ENCODE peak calls at places on chromosomes 5 and 9, in seven cellular contexts. F is mammary epithelial cell, Z is IMR-90, H is prostate gland, I is tibial artery, X is breast epithelium, J is transverse colon. M is an unnamed sample.

GRCh38 chr9:69379250-69379982 is 54.4 kb downstream of the ENTREP1 start:
- DNase-seq in F (peak; percentile 63), Z (peak; percentile 51), H (no peak), I (no peak), X (no peak), J (no peak), M (no peak)

GRCh38 chr5:27191786-27192505 is 153.6 kb upstream of the CDH9 start:
- DNase-seq in F (peak; percentile 31), Z (peak; percentile 10), H (no peak), I (no peak), X (no peak), J (no peak), M (peak; percentile 77)

GRCh38 chr5:13248236-13248635 is 696.3 kb downstream of the DNAH5 start:
- DNase-seq in F (peak; percentile 51), Z (no peak), H (no peak), I (no peak), X (no peak), J (no peak), M (no peak)

GRCh38 chr9:113958556-113958955 is 82.4 kb downstream of the ZNF618 start:
- DNase-seq in F (no peak), Z (no peak), H (no peak), I (no peak), X (no peak), J (no peak), M (peak; percentile 51)

GRCh38 chr5:6158974-6159863 is 219.1 kb downstream of the MED10 start:
- DNase-seq in F (peak; percentile 87), Z (peak; percentile 21), H (no peak), I (no peak), X (no peak), J (no peak), M (no peak)

GRCh38 chr9:133842174-133842573 is 104.0 kb upstream of the SARDH start:
- DNase-seq in F (no peak), Z (no peak), H (no peak), I (no peak), X (no peak), J (peak; percentile 81), M (no peak)

GRCh38 chr9:86978413-86978812 is 31.1 kb upstream of the GAS1 start:
- DNase-seq in F (no peak), Z (peak; percentile 65), H (no peak), I (no peak), X (no peak), J (no peak), M (no peak)

GRCh38 chr9:71719585-71719984 is 48.7 kb downstream of the CEMIP2 start:
- DNase-seq in F (peak; percentile 30), Z (peak; percentile 11), H (peak; percentile 21), I (no peak), X (no peak), J (no peak), M (no peak)

GRCh38 chr9:76917299-76917698 is 11.4 kb upstream of the PRUNE2 start:
- DNase-seq in F (no peak), Z (no peak), H (no peak), I (no peak), X (no peak), J (no peak), M (no peak)

GRCh38 chr5:107607656-107608368 is 62.9 kb downstream of the EFNA5 start:
- DNase-seq in F (no peak), Z (no peak), H (no peak), I (no peak), X (no peak), J (no peak), M (no peak)

GRCh38 chr5:57394421-57395210 is 88.0 kb downstream of the ACTBL2 start:
- DNase-seq in F (no peak), Z (no peak), H (no peak), I (no peak), X (no peak), J (no peak), M (no peak)

GRCh38 chr5:68529581-68529980 is 314.0 kb downstream of the PIK3R1 start:
- DNase-seq in F (no peak), Z (peak; percentile 35), H (no peak), I (no peak), X (no peak), J (no peak), M (no peak)

GRCh38 chr5:131824631-131825030 is 27.8 kb upstream of the FNIP1 start:
- DNase-seq in F (no peak), Z (no peak), H (no peak), I (no peak), X (no peak), J (no peak), M (no peak)

GRCh38 chr5:151618907-151619306 is 27.8 kb upstream of the FAT2 start:
- DNase-seq in F (peak; percentile 69), Z (no peak), H (no peak), I (no peak), X (no peak), J (no peak), M (no peak)

GRCh38 chr5:151624486-151624885 is 33.4 kb upstream of the FAT2 start:
- DNase-seq in F (no peak), Z (no peak), H (no peak), I (no peak), X (no peak), J (no peak), M (no peak)

GRCh38 chr5:151620463-151620844 is 29.3 kb upstream of the FAT2 start:
- DNase-seq in F (peak; percentile 70), Z (no peak), H (no peak), I (no peak), X (no peak), J (no peak), M (no peak)

GRCh38 chr5:151619812-151620462 is 28.8 kb upstream of the FAT2 start:
- DNase-seq in F (peak; percentile 98), Z (no peak), H (peak; percentile 75), I (no peak), X (peak; percentile 65), J (no peak), M (no peak)

GRCh38 chr5:151622367-151623097 is 31.4 kb upstream of the FAT2 start:
- DNase-seq in F (peak; percentile 44), Z (no peak), H (no peak), I (no peak), X (no peak), J (no peak), M (no peak)
- H3K4me1 ChIP-seq in F (peaks cover 79% of the 10 kb centered on the region), Z (no peaks in the 10 kb centered on the region), H (no peaks in the 10 kb centered on the region), I (peaks cover 2% of the 10 kb centered on the region), X (no peaks in the 10 kb centered on the region), J (no peaks in the 10 kb centered on the region), M (no peaks in the 10 kb centered on the region)

GRCh38 chr9:137302176-137303030 is at the start of gene NRARP:
- DNase-seq in F (peak; percentile 76), Z (peak; percentile 64), H (peak; percentile 94), I (peak; percentile 79), X (peak; percentile 89), J (peak; percentile 95), M (peak; percentile 93)
- H3K27me3 ChIP-seq in F (peaks cover 2% of the 10 kb centered on the region), Z (peaks cover 25% of the 10 kb centered on the region), H (no peaks in the 10 kb centered on the region), I (peaks cover 93% of the 10 kb centered on the region), X (no peaks in the 10 kb centered on the region), J (peaks cover 37% of the 10 kb centered on the region), M (no peaks in the 10 kb centered on the region)

GRCh38 chr9:73577867-73578266 is 426.2 kb downstream of the ANXA1 start:
- DNase-seq in F (peak; percentile 12), Z (no peak), H (no peak), I (no peak), X (no peak), J (no peak), M (no peak)
- H3K36me3 ChIP-seq in F (no peaks in the 10 kb centered on the region), Z (no peaks in the 10 kb centered on the region), H (no peaks in the 10 kb centered on the region), I (no peaks in the 10 kb centered on the region), X (no peaks in the 10 kb centered on the region), J (no peaks in the 10 kb centered on the region), M (no peaks in the 10 kb centered on the region)

DNA sequence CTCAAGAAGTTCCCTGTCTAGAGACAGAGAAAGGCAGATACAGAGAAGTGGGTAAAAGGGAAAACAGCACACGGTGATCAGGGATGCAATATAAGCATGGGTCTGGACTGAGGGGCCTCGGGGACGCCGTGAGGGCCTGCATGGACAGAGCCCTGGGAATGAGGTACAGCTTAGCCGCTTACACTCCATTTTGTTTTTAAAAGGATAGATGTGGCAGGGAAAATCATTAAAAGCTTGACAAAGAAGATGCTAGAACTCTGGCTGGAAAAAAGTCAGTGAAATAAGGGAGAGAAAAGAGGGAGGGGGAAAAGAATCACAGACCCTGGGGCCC is 69.1 kb downstream of the EPB41L4B start:
- DNase-seq in F (no peak), Z (no peak), H (no peak), I (no peak), X (no peak), J (no peak), M (no peak)
- H3K4me1 ChIP-seq in F (peaks cover 43% of the 10 kb centered on the region), Z (peaks cover 27% of the 10 kb centered on the region), H (peaks cover 2% of the 10 kb centered on the region), I (peaks cover 23% of the 10 kb centered on the region), X (no peaks in the 10 kb centered on the region), J (peaks cover 15% of the 10 kb centered on the region), M (no peaks in the 10 kb centered on the region)

M was measured in HAP-1.